ENCODE peak calls at places on chromosomes 16 and 17, in eight cellular contexts. D is HepG2, C is PC-9, O is colonic mucosa, P is left ventricle myocardium inferior, Y is left lung, N is spleen, G is brain microvascular endothelial cell. L is an unnamed sample. For H3K36me3, the result is how much of the 10 kb centered on the place peaks cover.

GRCh38 chr17:65786479-65786878 is 225.0 kb upstream of the AXIN2 start:
- DNase-seq in D (peak), C (no peak), O (no peak), P (no peak), Y (no peak), N (no peak), G (no peak), L (no peak)

GRCh38 chr16:4511441-4512082 is 27.0 kb downstream of the CDIP1 start:
- DNase-seq in D (peak), C (peak), O (peak), P (peak), Y (no peak), N (peak), G (peak), L (no peak)

GRCh38 chr16:85463228-85463611 is 149.9 kb upstream of the GSE1 start:
- DNase-seq in D (no peak), C (no peak), O (no peak), P (no peak), Y (no peak), N (no peak), G (no peak), L (no peak)

GRCh38 chr17:4950075-4950756 is 703 bp upstream of the ENO3 start:
- DNase-seq in D (peak), C (no peak), O (peak), P (peak), Y (peak), N (peak), G (no peak), L (no peak)

GRCh38 chr17:74528491-74529199 is 2.6 kb downstream of the CD300LB start:
- DNase-seq in D (no peak), C (no peak), O (peak), P (no peak), Y (peak), N (peak), G (no peak), L (no peak)

GRCh38 chr17:82414548-82415281 is 3.4 kb upstream of the HEXD start:
- DNase-seq in D (peak), C (no peak), O (peak), P (peak), Y (peak), N (peak), G (peak), L (no peak)

GRCh38 chr16:85449195-85449884 is 163.8 kb upstream of the GSE1 start:
- DNase-seq in D (peak), C (no peak), O (no peak), P (no peak), Y (no peak), N (no peak), G (no peak), L (no peak)

GRCh38 chr16:47142469-47143328 is 1.0 kb downstream of the NETO2 start:
- DNase-seq in D (no peak), C (no peak), O (peak), P (peak), Y (peak), N (peak), G (peak), L (no peak)

GRCh38 chr17:2171725-2172446 is 117.0 kb downstream of the HIC1 start:
- DNase-seq in D (peak), C (no peak), O (peak), P (peak), Y (peak), N (no peak), G (peak), L (peak)

GRCh38 chr17:263271-263670 is 81.8 kb upstream of the DOC2B start:
- DNase-seq in D (no peak), C (no peak), O (peak), P (no peak), Y (no peak), N (peak), G (no peak), L (no peak)

GRCh38 chr16:48546774-48547173 is 63.2 kb downstream of the N4BP1 start:
- DNase-seq in D (peak), C (no peak), O (peak), P (no peak), Y (no peak), N (no peak), G (no peak), L (no peak)

GRCh38 chr16:57918994-57919393 is 51.9 kb downstream of the CNGB1 start:
- DNase-seq in D (no peak), C (no peak), O (no peak), P (no peak), Y (no peak), N (no peak), G (no peak), L (no peak)

GRCh38 chr17:43645765-43646481 is 15.8 kb downstream of the MEOX1 start:
- DNase-seq in D (no peak), C (no peak), O (peak), P (peak), Y (peak), N (peak), G (no peak), L (no peak)

GRCh38 chr17:17823433-17824118 is 13.2 kb downstream of the SREBF1 start:
- DNase-seq in D (peak), C (peak), O (peak), P (peak), Y (peak), N (peak), G (peak), L (no peak)

GRCh38 chr17:44919885-44920564 is 4.7 kb upstream of the GFAP start:
- DNase-seq in D (peak), C (peak), O (peak), P (peak), Y (peak), N (peak), G (peak), L (no peak)

GRCh38 chr17:32161506-32162365 is 19.4 kb downstream of the RHOT1 start:
- DNase-seq in D (no peak), C (peak), O (no peak), P (no peak), Y (no peak), N (no peak), G (peak), L (peak)

GRCh38 chr16:50067290-50067853 is 1.6 kb downstream of the HEATR3 start:
- DNase-seq in D (peak), C (no peak), O (peak), P (no peak), Y (no peak), N (peak), G (peak), L (no peak)

GRCh38 chr16:57239089-57239488 is 6.0 kb upstream of the ARL2BP start:
- DNase-seq in D (no peak), C (no peak), O (no peak), P (no peak), Y (no peak), N (no peak), G (no peak), L (no peak)

GRCh38 chr17:17059301-17059890 is 17.1 kb downstream of the MPRIP start:
- DNase-seq in D (no peak), C (no peak), O (no peak), P (no peak), Y (peak), N (no peak), G (no peak), L (no peak)

GRCh38 chr17:17609121-17609520 is 17.6 kb upstream of the PEMT start:
- DNase-seq in D (no peak), C (no peak), O (peak), P (no peak), Y (no peak), N (no peak), G (no peak), L (no peak)

GRCh38 chr17:44555056-44555455 is 2.2 kb upstream of the FZD2 start:
- DNase-seq in D (no peak), C (no peak), O (no peak), P (no peak), Y (no peak), N (no peak), G (no peak), L (no peak)

GRCh38 chr16:87374313-87374712 is 9.3 kb downstream of the FBXO31 start:
- DNase-seq in D (no peak), C (no peak), O (no peak), P (no peak), Y (no peak), N (peak), G (no peak), L (no peak)

GRCh38 chr17:46925185-46925858 is 2.4 kb downstream of the GOSR2 start:
- DNase-seq in D (peak), C (no peak), O (no peak), P (no peak), Y (no peak), N (no peak), G (no peak), L (no peak)

GRCh38 chr16:19810817-19811731 is 73.6 kb downstream of the GPRC5B start:
- DNase-seq in D (peak), C (peak), O (no peak), P (no peak), Y (no peak), N (no peak), G (peak), L (peak)

GRCh38 chr17:57906910-57907309 is 48.3 kb downstream of the CUEDC1 start:
- DNase-seq in D (peak), C (no peak), O (no peak), P (no peak), Y (no peak), N (no peak), G (no peak), L (no peak)

GRCh38 chr16:67749436-67750078 is 30.4 kb upstream of the GFOD2 start:
- DNase-seq in D (no peak), C (no peak), O (no peak), P (no peak), Y (no peak), N (no peak), G (no peak), L (no peak)

GRCh38 chr16:86634290-86634689 is 55.9 kb downstream of the FOXL1 start:
- DNase-seq in D (no peak), C (no peak), O (no peak), P (no peak), Y (no peak), N (no peak), G (peak), L (no peak)

GRCh38 chr17:17435323-17435722 is 41.5 kb upstream of the MED9 start:
- DNase-seq in D (peak), C (no peak), O (no peak), P (no peak), Y (no peak), N (no peak), G (peak), L (peak)

DNA sequence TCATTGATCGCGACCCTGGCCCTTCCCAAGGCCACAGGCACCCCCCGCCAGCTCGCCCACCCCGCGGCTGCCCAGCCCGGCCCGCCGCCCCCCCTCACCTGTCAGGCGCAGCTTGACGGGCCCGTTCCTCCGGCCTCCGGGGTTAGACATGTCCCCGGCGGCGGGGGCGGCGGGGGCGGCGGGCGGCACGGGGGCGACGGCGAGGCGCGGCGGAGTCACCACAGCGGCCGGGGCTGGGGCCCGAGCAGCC is 451 bp downstream of the SMURF2 start:
- DNase-seq in D (no peak), C (no peak), O (no peak), P (no peak), Y (peak), N (no peak), G (no peak), L (no peak)
- H3K36me3 ChIP-seq in D (under half), C (under half), O (under half), P (under half), Y (under half), N (under half), G (under half), L (under half)

DNA sequence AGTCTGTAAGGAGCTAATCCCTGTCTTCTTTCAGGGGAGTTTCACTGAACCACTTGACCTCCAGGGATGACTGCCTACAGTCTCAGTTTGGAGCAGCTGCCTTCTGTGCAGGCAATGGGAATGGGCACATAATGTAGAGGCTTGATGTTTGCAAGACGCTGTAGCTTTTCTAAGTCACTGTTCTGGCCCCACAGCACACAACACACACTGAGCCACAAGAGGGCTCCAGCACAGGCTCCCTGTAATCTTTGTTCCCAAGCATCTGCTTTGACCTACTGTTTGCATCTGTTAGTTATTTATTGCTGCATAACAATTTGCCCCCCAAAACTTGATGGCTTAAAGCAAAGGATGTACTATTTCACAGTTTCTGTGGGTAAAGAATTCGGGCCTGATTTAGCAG is 419.0 kb upstream of the ASIC2 start:
- DNase-seq in D (no peak), C (no peak), O (no peak), P (no peak), Y (no peak), N (no peak), G (no peak), L (no peak)
- TF ChIP-seq CTCF in D (peak), C (no peak), O (no peak), P (no peak), Y (no peak), N (no peak), G (no peak), L (no peak)

GRCh38 chr17:41914358-41914766 is 4.4 kb downstream of the ACLY start:
- DNase-seq in D (peak), C (no peak), O (no peak), P (no peak), Y (no peak), N (no peak), G (peak), L (no peak)

GRCh38 chr17:41913798-41914197 is 5.0 kb downstream of the ACLY start:
- DNase-seq in D (no peak), C (no peak), O (no peak), P (no peak), Y (no peak), N (no peak), G (no peak), L (no peak)

GRCh38 chr17:41910701-41911391 is 7.9 kb downstream of the ACLY start:
- DNase-seq in D (no peak), C (no peak), O (no peak), P (no peak), Y (no peak), N (no peak), G (peak), L (peak)

GRCh38 chr17:41915020-41915419 is 3.7 kb downstream of the ACLY start:
- DNase-seq in D (no peak), C (no peak), O (no peak), P (no peak), Y (no peak), N (no peak), G (no peak), L (no peak)

GRCh38 chr17:41912925-41913324 is 5.8 kb downstream of the ACLY start:
- DNase-seq in D (no peak), C (no peak), O (no peak), P (no peak), Y (no peak), N (no peak), G (no peak), L (no peak)
- H3K36me3 ChIP-seq in D (under half), C (under half), O (under half), P (half or more), Y (half or more), N (half or more), G (half or more), L (under half)

GRCh38 chr16:27973678-27974077 is 89.8 kb downstream of the GSG1L start:
- DNase-seq in D (no peak), C (no peak), O (no peak), P (no peak), Y (no peak), N (peak), G (no peak), L (no peak)
- TF ChIP-seq CTCF in D (peak), C (no peak), O (no peak), P (no peak), Y (no peak), N (no peak), G (no peak), L (no peak)

DNA sequence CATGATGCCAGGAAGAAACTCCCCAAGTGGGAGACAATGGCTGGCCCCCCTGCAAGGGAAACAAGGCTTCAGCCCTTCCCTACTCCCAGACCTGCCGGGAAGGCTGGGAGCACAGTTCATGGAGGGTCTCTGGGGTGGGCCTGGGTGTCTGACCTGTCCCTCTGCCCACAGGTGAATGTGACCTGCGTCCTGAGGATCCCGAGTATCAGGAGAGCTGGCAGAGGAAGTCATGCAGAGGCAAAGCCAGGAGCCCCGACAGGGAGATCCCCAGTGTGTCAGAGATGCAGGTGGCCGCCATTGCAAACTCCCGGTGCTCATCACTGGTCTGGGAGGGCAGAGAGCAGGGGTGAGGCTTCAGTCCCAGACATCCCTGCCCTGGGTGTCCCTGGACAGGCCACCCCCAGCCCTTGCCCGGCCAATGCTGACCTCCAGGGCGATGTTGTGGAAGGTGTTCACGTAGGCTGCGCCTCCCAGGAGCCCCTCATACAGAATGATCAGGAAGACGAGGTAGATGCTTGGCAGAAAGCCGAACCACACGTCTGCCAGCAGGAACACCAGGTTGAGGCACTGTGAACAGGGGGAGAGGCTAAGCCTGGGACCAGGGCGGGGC is 5.3 kb upstream of the NPIPB7 start:
- DNase-seq in D (no peak), C (no peak), O (peak), P (no peak), Y (no peak), N (no peak), G (no peak), L (no peak)
- H3K36me3 ChIP-seq in D (under half), C (under half), O (under half), P (half or more), Y (half or more), N (half or more), G (under half), L (under half)

DNA sequence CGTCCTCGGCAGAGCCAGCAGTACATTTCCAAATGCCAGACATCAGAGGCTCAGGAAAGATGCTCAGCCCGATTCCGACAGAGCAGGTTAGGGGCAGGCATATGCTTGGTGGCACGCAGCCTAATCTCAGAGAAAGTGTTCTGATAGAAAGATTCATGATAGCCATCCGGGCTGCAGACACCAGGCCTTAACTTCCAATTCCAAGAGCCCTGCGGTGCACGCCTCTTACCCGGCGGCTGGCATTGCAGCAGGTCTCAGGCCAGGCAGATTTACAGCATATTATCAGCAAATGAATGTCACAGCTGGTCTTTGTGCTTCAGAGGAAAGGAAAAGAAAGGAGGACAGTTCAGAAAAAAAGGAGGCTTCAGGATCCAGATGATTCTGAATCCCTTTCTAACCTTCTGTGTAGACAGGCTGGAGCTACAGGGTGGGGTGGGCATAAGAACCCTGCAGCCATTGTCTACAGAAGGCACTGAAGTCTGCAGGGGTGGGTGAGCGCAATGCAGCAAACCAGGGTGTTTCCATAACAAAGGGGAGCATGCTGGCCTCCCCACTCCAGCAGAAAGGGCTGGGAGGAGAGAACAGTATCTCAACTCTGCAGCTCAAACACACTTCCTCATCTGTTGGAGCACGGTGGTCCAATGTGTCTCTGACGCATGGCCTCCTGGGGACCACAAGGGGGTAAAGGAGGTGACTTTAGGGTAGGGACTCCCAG is 277.4 kb upstream of the XYLT1 start:
- DNase-seq in D (no peak), C (no peak), O (no peak), P (no peak), Y (no peak), N (no peak), G (no peak), L (no peak)
- TF ChIP-seq CTCF in D (no peak), C (no peak), O (no peak), P (no peak), Y (no peak), N (no peak), G (no peak), L (no peak)

GRCh38 chr17:59877965-59878364 is 14.8 kb downstream of the TUBD1 start:
- DNase-seq in D (no peak), C (no peak), O (no peak), P (no peak), Y (no peak), N (no peak), G (no peak), L (no peak)
- H3K36me3 ChIP-seq in D (under half), C (under half), O (under half), P (half or more), Y (half or more), N (under half), G (under half), L (under half)

GRCh38 chr17:68542698-68543463 is 30.7 kb downstream of the PRKAR1A start:
- DNase-seq in D (no peak), C (peak), O (no peak), P (no peak), Y (no peak), N (no peak), G (no peak), L (no peak)

GRCh38 chr17:68535903-68536302 is 23.7 kb downstream of the PRKAR1A start:
- DNase-seq in D (no peak), C (no peak), O (no peak), P (no peak), Y (no peak), N (no peak), G (no peak), L (no peak)

GRCh38 chr17:68540981-68541380 is 28.8 kb downstream of the PRKAR1A start:
- DNase-seq in D (no peak), C (no peak), O (no peak), P (no peak), Y (no peak), N (no peak), G (no peak), L (no peak)

GRCh38 chr17:68541816-68542215 is 29.6 kb downstream of the PRKAR1A start:
- DNase-seq in D (no peak), C (no peak), O (no peak), P (no peak), Y (no peak), N (no peak), G (no peak), L (no peak)

GRCh38 chr17:68539536-68540469 is 27.6 kb downstream of the PRKAR1A start:
- DNase-seq in D (peak), C (no peak), O (no peak), P (no peak), Y (peak), N (no peak), G (no peak), L (no peak)
- TF ChIP-seq CTCF in D (peak), C (no peak), O (no peak), P (peak), Y (no peak), N (no peak), G (peak), L (peak)